ENCODE peak calls at places on chromosomes 4 and X, in four cellular contexts. X, J, L and K are unnamed samples.

GRCh38 chrX:17372052-17372451 is 2.9 kb upstream of the NHS start:
- DNase-seq in X (no peak), J (no peak), L (no peak), K (no peak)

GRCh38 chrX:39174761-39175417 is 373.6 kb downstream of the MID1IP1 start:
- DNase-seq in X (no peak), J (no peak), L (no peak), K (no peak)

GRCh38 chrX:52355108-52355507 is 13.7 kb upstream of the XAGE2 start:
- DNase-seq in X (no peak), J (no peak), L (no peak), K (no peak)

GRCh38 chrX:153886915-153887314 is 942 bp upstream of the L1CAM start:
- DNase-seq in X (no peak), J (no peak), L (no peak), K (no peak)

GRCh38 chr4:78298618-78299017 is 241.5 kb downstream of the FRAS1 start:
- DNase-seq in X (no peak), J (no peak), L (no peak), K (no peak)

GRCh38 chrX:136423724-136424123 is 64.0 kb upstream of the BRS3 start:
- DNase-seq in X (no peak), J (no peak), L (no peak), K (no peak)

GRCh38 chr4:47718691-47719090 is 119.2 kb downstream of the CORIN start:
- DNase-seq in X (no peak), J (no peak), L (no peak), K (no peak)

GRCh38 chr4:99885063-99885664 is 9.1 kb downstream of the LAMTOR3 start:
- DNase-seq in X (no peak), J (peak), L (peak), K (peak)

GRCh38 chr4:81827568-81828202 is 356.0 kb upstream of the RASGEF1B start:
- DNase-seq in X (no peak), J (no peak), L (no peak), K (no peak)

GRCh38 chr4:24915121-24915922 is 2.5 kb upstream of the CCDC149 start:
- DNase-seq in X (no peak), J (peak), L (no peak), K (no peak)

GRCh38 chr4:130257271-130257670 is 1161.3 kb downstream of the C4orf33 start:
- DNase-seq in X (no peak), J (no peak), L (no peak), K (no peak)

GRCh38 chrX:46935295-46935694 is 23.1 kb downstream of the JADE3 start:
- DNase-seq in X (no peak), J (peak), L (no peak), K (no peak)

GRCh38 chr4:52947691-52948397 is 85.7 kb downstream of the RASL11B start:
- DNase-seq in X (no peak), J (no peak), L (no peak), K (no peak)

GRCh38 chr4:93710101-93710846 is 118.3 kb upstream of the ATOH1 start:
- DNase-seq in X (no peak), J (peak), L (no peak), K (no peak)

GRCh38 chr4:143768007-143768591 is 67.6 kb upstream of the FREM3 start:
- DNase-seq in X (no peak), J (no peak), L (no peak), K (no peak)

GRCh38 chrX:136586386-136586785 is 54.4 kb downstream of the VGLL1 start:
- DNase-seq in X (no peak), J (no peak), L (no peak), K (no peak)

GRCh38 chrX:6708041-6708440 is 173.1 kb upstream of the VCX3A start:
- DNase-seq in X (no peak), J (no peak), L (no peak), K (no peak)

GRCh38 chr4:114272226-114272625 is 292.8 kb upstream of the ARSJ start:
- DNase-seq in X (no peak), J (no peak), L (peak), K (no peak)

GRCh38 chr4:173289351-173289725 is 44.8 kb downstream of the HMGB2 start:
- DNase-seq in X (no peak), J (no peak), L (no peak), K (no peak)

GRCh38 chr4:163492951-163493504 is 1.5 kb upstream of the TMA16 start:
- DNase-seq in X (no peak), J (no peak), L (no peak), K (peak)

GRCh38 chrX:111460612-111461011 is 48.6 kb upstream of the DCX start:
- DNase-seq in X (no peak), J (no peak), L (no peak), K (no peak)

GRCh38 chr4:23856630-23857029 is 33.2 kb downstream of the PPARGC1A start:
- DNase-seq in X (no peak), J (peak), L (no peak), K (no peak)

GRCh38 chr4:153297116-153297515 is 47.4 kb upstream of the MND1 start:
- DNase-seq in X (no peak), J (no peak), L (no peak), K (no peak)

GRCh38 chr4:143514432-143514831 is 930 bp downstream of the SMARCA5 start:
- DNase-seq in X (peak), J (peak), L (peak), K (peak)

GRCh38 chr4:89249716-89250361 is 57.8 kb downstream of the GPRIN3 start:
- DNase-seq in X (no peak), J (no peak), L (no peak), K (no peak)

GRCh38 chr4:37827030-37827705 is 682 bp downstream of the PGM2 start:
- DNase-seq in X (no peak), J (no peak), L (peak), K (no peak)

GRCh38 chrX:10492250-10492649 is 128.1 kb downstream of the MID1 start:
- DNase-seq in X (no peak), J (no peak), L (no peak), K (no peak)

GRCh38 chr4:32172086-32172485 is 1451.9 kb downstream of the PCDH7 start:
- DNase-seq in X (no peak), J (no peak), L (no peak), K (no peak)

GRCh38 chrX:141989134-141989533 is 85.4 kb downstream of the MAGEC1 start:
- DNase-seq in X (no peak), J (no peak), L (no peak), K (no peak)

GRCh38 chr4:165826166-165826565 is 46.9 kb upstream of the TLL1 start:
- DNase-seq in X (no peak), J (no peak), L (no peak), K (no peak)

GRCh38 chr4:94961420-94961819 is 203.7 kb downstream of the BMPR1B start:
- DNase-seq in X (no peak), J (no peak), L (no peak), K (no peak)

GRCh38 chr4:184420402-184420801 is 53.9 kb downstream of the IRF2 start:
- DNase-seq in X (no peak), J (no peak), L (no peak), K (no peak)

GRCh38 chrX:2690856-2691542 is at the start of gene CD99:
- DNase-seq in X (peak), J (peak), L (peak), K (peak)

GRCh38 chr4:154660052-154660451 is 47.6 kb upstream of the FGG start:
- DNase-seq in X (no peak), J (peak), L (no peak), K (no peak)

GRCh38 chr4:152278172-152278504 is 257.8 kb downstream of the FBXW7 start:
- DNase-seq in X (no peak), J (no peak), L (no peak), K (no peak)

GRCh38 chr4:152281211-152281610 is 254.7 kb downstream of the FBXW7 start:
- DNase-seq in X (no peak), J (no peak), L (no peak), K (no peak)

GRCh38 chr4:152281822-152282221 is 254.1 kb downstream of the FBXW7 start:
- DNase-seq in X (no peak), J (no peak), L (no peak), K (no peak)

GRCh38 chr4:152277333-152277732 is 258.6 kb downstream of the FBXW7 start:
- DNase-seq in X (no peak), J (no peak), L (no peak), K (no peak)

GRCh38 chr4:152278505-152279301 is 257.2 kb downstream of the FBXW7 start:
- DNase-seq in X (no peak), J (no peak), L (no peak), K (no peak)
- TF ChIP-seq PHF8 in X (no peak), J (no peak), L (no peak), K (no peak)

GRCh38 chr4:76764251-76764650 is 133.7 kb downstream of the SOWAHB start:
- DNase-seq in X (no peak), J (no peak), L (no peak), K (no peak)
- TF ChIP-seq RFX5 in X (no peak), J (no peak), L (no peak), K (no peak)

GRCh38 chr4:46484881-46485280 is 95.0 kb upstream of the GABRA2 start:
- DNase-seq in X (no peak), J (no peak), L (no peak), K (no peak)
- TF ChIP-seq PHF8 in X (no peak), J (no peak), L (no peak), K (no peak)

DNA sequence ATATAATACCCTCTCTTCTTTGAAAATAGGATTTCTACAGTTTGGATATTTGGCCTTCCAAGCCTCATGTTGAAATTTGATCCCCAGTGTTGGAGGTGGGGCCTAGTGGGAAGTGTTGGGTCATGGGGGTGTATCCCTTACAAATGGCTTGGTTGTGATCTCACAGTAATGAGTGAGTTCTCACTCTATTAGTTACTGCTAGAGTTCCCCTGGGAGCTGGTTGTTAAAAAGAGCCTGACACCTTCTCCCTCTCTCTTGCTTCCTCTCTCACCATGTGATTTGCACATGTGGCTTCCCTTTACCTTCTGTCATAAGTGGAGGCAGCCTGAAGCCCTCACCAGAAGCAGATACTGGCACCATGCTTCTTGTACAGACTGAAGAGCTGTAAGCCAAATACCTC is 73.9 kb downstream of the HDAC8 start:
- DNase-seq in X (no peak), J (no peak), L (no peak), K (no peak)
- TF ChIP-seq RFX5 in X (no peak), J (no peak), L (no peak), K (no peak)